ENCODE peak calls at places on chromosomes 11 and 22, in nine cellular contexts. Z is tibial nerve, T is GM23338, K is choroid plexus epithelial cell, M is adipocyte, L is fibroblast of villous mesenchyme, C is BJ, U is Peyer's patch, W is body of pancreas. D is an unnamed sample.

GRCh38 chr11:80435345-80435744 is 994.5 kb upstream of the TENM4 start:
- DNase-seq in C (no peak), L (no peak), M (no peak), U (no peak), T (no peak), K (no peak), Z (no peak), W (no peak), D (no peak)

GRCh38 chr11:279040-279965 is 1.1 kb downstream of the NLRP6 start:
- DNase-seq in T (no peak), W (no peak), M (no peak), C (no peak), K (no peak), Z (no peak), L (no peak), U (peak; percentile 66), D (no peak)

GRCh38 chr11:73506038-73506437 is 91.9 kb downstream of the FAM168A start:
- DNase-seq in Z (no peak), W (no peak), U (no peak), K (no peak), M (no peak), L (no peak), C (no peak), T (no peak), D (no peak)

GRCh38 chr11:119759324-119759723 is 30.3 kb upstream of the NECTIN1 start:
- DNase-seq in U (no peak), K (peak; percentile 30), Z (no peak), L (peak; percentile 51), M (peak; percentile 52), C (no peak), W (no peak), T (no peak), D (no peak)

GRCh38 chr11:108906329-108906728 is 241.5 kb downstream of the DDX10 start:
- DNase-seq in T (no peak), L (peak; percentile 79), M (peak; percentile 38), C (no peak), W (no peak), U (no peak), K (peak; percentile 93), Z (no peak), D (no peak)

GRCh38 chr11:31000412-31000811 is 369.1 kb downstream of the DCDC1 start:
- DNase-seq in W (no peak), L (no peak), U (no peak), C (no peak), K (no peak), Z (no peak), T (no peak), M (no peak), D (no peak)

GRCh38 chr11:102705626-102706025 is at the start of gene MMP27:
- DNase-seq in Z (no peak), L (peak; percentile 32), T (no peak), W (no peak), M (no peak), K (no peak), U (no peak), C (no peak), D (no peak)

GRCh38 chr11:12090761-12091261 is 19.6 kb upstream of the MICAL2 start:
- DNase-seq in W (peak; percentile 30), T (no peak), M (no peak), C (no peak), K (no peak), Z (no peak), U (peak; percentile 86), L (no peak), D (no peak)

GRCh38 chr11:26127336-26127735 is 204.6 kb upstream of the ANO3 start:
- DNase-seq in L (no peak), W (no peak), Z (no peak), C (no peak), T (no peak), M (no peak), K (no peak), U (no peak), D (no peak)

GRCh38 chr22:44939451-44939850 is 70.4 kb downstream of the PHF21B start:
- DNase-seq in T (no peak), K (no peak), L (no peak), Z (no peak), M (no peak), W (no peak), C (no peak), U (no peak), D (no peak)

GRCh38 chr11:20243974-20244373 is 83.7 kb upstream of the DBX1 start:
- DNase-seq in M (no peak), T (no peak), L (no peak), K (peak; percentile 8), U (no peak), Z (no peak), C (no peak), W (no peak), D (no peak)

GRCh38 chr22:40746428-40747220 is 67.3 kb downstream of the MCHR1 start:
- DNase-seq in L (no peak), Z (no peak), C (no peak), U (no peak), M (no peak), W (no peak), T (no peak), K (no peak), D (no peak)

GRCh38 chr22:44618400-44618799 is 83.6 kb upstream of the PRR5 start:
- DNase-seq in C (no peak), L (no peak), K (no peak), Z (no peak), U (no peak), M (no peak), W (no peak), T (no peak), D (no peak)

GRCh38 chr11:64251986-64252837 is 882 bp downstream of the PLCB3 start:
- DNase-seq in C (no peak), W (peak; percentile 51), K (no peak), U (peak; percentile 89), L (no peak), Z (no peak), M (peak; percentile 49), T (peak; percentile 66), D (peak; percentile 63)

GRCh38 chr11:64754124-64754918 is 5.5 kb downstream of the PYGM start:
- DNase-seq in M (no peak), L (no peak), U (peak; percentile 24), Z (no peak), W (no peak), T (no peak), K (no peak), C (no peak), D (no peak)

GRCh38 chr22:50603511-50604255 is 3.1 kb downstream of the MAPK8IP2 start:
- DNase-seq in Z (no peak), U (no peak), C (no peak), W (no peak), K (no peak), L (no peak), T (peak; percentile 60), M (no peak), D (no peak)

GRCh38 chr11:57675176-57675941 is 7.4 kb downstream of the ZDHHC5 start:
- DNase-seq in Z (no peak), W (no peak), T (no peak), C (no peak), U (no peak), L (no peak), M (no peak), K (no peak), D (no peak)
- H3K4me3 ChIP-seq in Z (no peak overlapping the region), W (no peak overlapping the region), T (no peak overlapping the region), C (no peak overlapping the region), U (no peak overlapping the region), L (no peak overlapping the region), M (no peak overlapping the region), K (no peak overlapping the region), D (no peak overlapping the region)

DNA sequence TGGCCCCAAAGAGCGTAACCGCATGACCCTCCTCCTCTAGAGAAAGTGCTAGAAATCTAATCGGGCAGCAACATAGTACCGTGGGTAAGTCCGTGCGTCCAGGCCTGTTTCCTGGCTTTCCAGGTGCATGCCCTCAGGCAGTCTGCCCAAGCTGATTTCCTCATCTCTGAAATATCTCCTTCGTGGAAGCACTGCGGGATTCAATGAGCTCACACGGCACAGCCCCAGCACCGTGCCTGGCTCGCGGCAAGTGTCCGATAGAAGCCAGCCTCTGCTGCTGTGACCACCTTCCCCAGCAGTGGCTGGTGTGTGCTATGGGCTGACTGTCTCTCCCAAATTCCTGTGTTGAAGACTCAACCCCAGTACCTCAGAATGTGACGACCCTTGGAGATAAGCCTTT is 20.7 kb downstream of the RPUSD4 start:
- DNase-seq in L (no peak), T (no peak), Z (no peak), W (no peak), M (no peak), C (no peak), K (no peak), U (no peak), D (no peak)
- H3K4me3 ChIP-seq in L (no peak overlapping the region), T (no peak overlapping the region), Z (no peak overlapping the region), W (no peak overlapping the region), M (no peak overlapping the region), C (no peak overlapping the region), K (no peak overlapping the region), U (no peak overlapping the region), D (no peak overlapping the region)

DNA sequence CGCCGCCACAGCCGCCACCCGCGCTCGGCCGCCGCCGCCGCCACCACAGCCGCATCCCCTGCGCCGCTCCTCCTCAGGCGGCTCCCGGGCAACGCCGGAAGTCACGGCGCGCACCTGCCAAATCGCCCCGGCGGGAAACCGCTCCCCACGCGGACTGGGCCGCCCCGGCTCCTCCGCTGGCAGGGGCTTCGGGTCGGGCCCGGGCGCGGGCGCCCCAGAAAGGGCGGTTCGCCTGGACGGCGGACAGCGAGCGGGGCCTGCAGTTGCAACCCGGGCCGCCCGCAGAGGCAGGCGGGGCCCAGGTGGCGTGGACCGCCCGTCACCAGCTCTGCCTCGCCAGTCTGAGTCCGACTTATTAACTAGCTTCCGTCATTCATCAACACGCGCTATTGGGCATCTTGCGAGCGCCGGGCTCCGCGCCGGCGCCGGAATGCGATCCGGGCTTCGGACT is at the start of gene HIRA:
- DNase-seq in C (no peak), T (peak; percentile 84), K (peak; percentile 83), W (peak; percentile 79), Z (peak; percentile 62), L (peak; percentile 76), U (peak; percentile 90), M (peak; percentile 88), D (peak; percentile 87)
- H3K4me3 ChIP-seq in C (peak within 1 kb of the TSS; percentile 86), T (peak within 1 kb of the TSS; percentile 95), K (peak within 1 kb of the TSS; percentile 83), W (peak within 1 kb of the TSS; percentile 94), Z (peak within 1 kb of the TSS; percentile 98), L (peak within 1 kb of the TSS; percentile 89), U (peak within 1 kb of the TSS; percentile 92), M (peak within 1 kb of the TSS; percentile 94), D (peak within 1 kb of the TSS; percentile 94)

DNA sequence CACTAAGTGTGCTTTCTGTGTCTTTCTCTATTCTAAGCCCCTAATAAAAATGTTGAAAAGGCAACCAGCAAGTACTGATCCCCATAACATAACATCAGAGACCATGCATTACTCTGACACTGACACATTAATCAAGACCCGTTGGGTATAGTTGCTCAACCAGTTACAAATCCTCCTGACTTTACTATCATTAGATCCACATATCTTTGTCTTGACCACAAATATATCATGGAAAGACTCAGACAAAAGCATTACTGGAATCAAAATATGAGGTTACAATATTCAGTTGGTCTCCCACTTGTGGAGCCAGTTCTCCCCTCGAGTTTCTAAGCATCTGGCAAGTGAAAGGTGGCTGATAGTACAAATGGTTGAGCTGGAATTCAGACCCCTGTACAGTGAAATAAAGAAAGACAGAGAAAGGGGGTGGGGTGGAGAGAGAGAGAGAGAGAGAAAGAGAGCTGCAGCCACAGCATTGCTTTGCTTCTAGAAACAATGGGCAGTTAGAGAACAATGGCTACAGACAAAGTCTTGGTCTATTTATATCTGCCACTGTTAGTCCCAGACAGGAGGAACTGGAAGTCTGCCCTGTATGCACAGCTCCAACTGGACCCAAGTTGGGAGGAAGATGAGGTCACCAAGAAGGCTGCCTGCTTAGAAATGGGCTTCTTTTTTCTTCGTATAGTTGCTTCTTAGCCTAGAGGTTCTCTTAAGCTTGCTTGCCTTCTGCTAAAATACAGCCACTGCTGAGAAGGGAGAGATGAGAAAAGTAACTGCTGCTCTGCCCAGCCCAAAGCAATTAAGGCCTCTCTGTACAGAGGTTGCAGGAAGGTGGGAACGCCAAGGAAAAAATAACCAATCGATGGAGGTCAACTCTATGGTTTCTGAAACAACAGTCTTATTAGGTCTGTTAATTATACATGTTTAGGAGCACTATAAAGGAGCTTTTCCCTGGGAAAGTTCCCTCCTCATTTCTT is 85.5 kb downstream of the ETS1 start:
- DNase-seq in K (peak; percentile 67), T (no peak), M (peak; percentile 66), W (peak; percentile 60), U (no peak), L (peak; percentile 88), Z (no peak), C (no peak), D (no peak)
- H3K4me3 ChIP-seq in K (no peak overlapping the region), T (no peak overlapping the region), M (peak overlapping the region; percentile 43), W (no peak overlapping the region), U (no peak overlapping the region), L (no peak overlapping the region), Z (no peak overlapping the region), C (no peak overlapping the region), D (no peak overlapping the region)

D was measured in heart right ventricle.